ENCODE peak calls at places on chromosomes 7 and 10, in six cellular contexts. R is suprapubic skin; Z is effector memory CD4-positive, alpha-beta T cell; F is A549; T is fibroblast of lung; H is GM23338. Q is an unnamed sample. For H3K4me1, the result is how much of the 10 kb centered on the place peaks cover.

GRCh38 chr10:122446668-122447410 is 7.6 kb upstream of the ARMS2 start:
- DNase-seq in T (no peak), H (peak), Z (no peak), R (no peak), F (peak), Q (no peak)

GRCh38 chr7:73704640-73705550 is 14.6 kb downstream of the STX1A start:
- DNase-seq in H (no peak), T (peak), Z (no peak), R (no peak), F (peak), Q (no peak)

GRCh38 chr10:124747745-124748144 is 3.6 kb upstream of the FAM53B start:
- DNase-seq in R (no peak), H (no peak), T (no peak), Z (no peak), F (no peak), Q (no peak)

GRCh38 chr10:124509836-124510535 is 48.4 kb downstream of the LHPP start:
- DNase-seq in R (no peak), Z (no peak), F (no peak), T (no peak), H (no peak), Q (no peak)

GRCh38 chr10:119947325-119947724 is 54.8 kb downstream of the SEC23IP start:
- DNase-seq in T (peak), F (no peak), H (no peak), R (no peak), Z (no peak), Q (no peak)

GRCh38 chr10:20133669-20134189 is 317.5 kb downstream of the PLXDC2 start:
- DNase-seq in F (no peak), T (no peak), R (no peak), H (no peak), Z (no peak), Q (no peak)

GRCh38 chr10:31928531-31929259 is at the start of gene ARHGAP12:
- DNase-seq in H (peak), F (peak), Z (peak), R (peak), T (peak), Q (peak)

GRCh38 chr7:148903504-148903903 is 19.4 kb upstream of the EZH2 start:
- DNase-seq in R (no peak), H (no peak), T (no peak), Z (no peak), F (no peak), Q (no peak)

GRCh38 chr7:109479388-109479787 is 909.7 kb downstream of the DNAJB9 start:
- DNase-seq in H (no peak), Z (no peak), T (no peak), F (no peak), R (no peak), Q (no peak)

GRCh38 chr7:54705436-54705835 is 53.6 kb downstream of the SEC61G start:
- DNase-seq in H (no peak), T (peak), Z (no peak), R (no peak), F (peak), Q (no peak)

GRCh38 chr7:77727936-77728701 is 31.9 kb downstream of the RSBN1L start:
- DNase-seq in Z (no peak), F (no peak), H (peak), T (peak), R (no peak), Q (peak)

GRCh38 chr7:105874055-105874454 is 2.3 kb downstream of the ATXN7L1 start:
- DNase-seq in R (no peak), H (no peak), F (no peak), Z (no peak), T (no peak), Q (no peak)

GRCh38 chr10:36730316-36730715 is 395.1 kb upstream of the ANKRD30A start:
- DNase-seq in T (no peak), H (no peak), F (no peak), Z (no peak), R (no peak), Q (no peak)

GRCh38 chr10:31421322-31421721 is 102.3 kb downstream of the ZEB1 start:
- DNase-seq in R (no peak), T (no peak), Z (no peak), F (no peak), H (no peak), Q (no peak)

GRCh38 chr7:7858559-7858958 is 110.0 kb upstream of the GLCCI1 start:
- DNase-seq in T (no peak), F (no peak), H (no peak), Z (no peak), R (no peak), Q (no peak)

GRCh38 chr7:13770305-13770704 is 219.2 kb downstream of the ETV1 start:
- DNase-seq in R (no peak), Z (no peak), T (peak), H (no peak), F (no peak), Q (no peak)

GRCh38 chr10:114613237-114613979 is 44.7 kb downstream of the ABLIM1 start:
- DNase-seq in F (no peak), R (no peak), H (no peak), T (no peak), Z (no peak), Q (no peak)

GRCh38 chr7:157630301-157630853 is 293.6 kb downstream of the DNAJB6 start:
- DNase-seq in R (no peak), F (no peak), Z (no peak), T (no peak), H (no peak), Q (no peak)

GRCh38 chr7:95989301-95989700 is 216.9 kb downstream of the DYNC1I1 start:
- DNase-seq in R (no peak), H (no peak), Z (no peak), T (no peak), F (no peak), Q (no peak)

GRCh38 chr10:122298598-122299301 is 27.7 kb downstream of the BTBD16 start:
- DNase-seq in T (peak), H (peak), R (no peak), Z (peak), F (peak), Q (peak)

GRCh38 chr7:2243483-2243840 is 1.4 kb downstream of the NUDT1 start:
- DNase-seq in T (no peak), R (no peak), F (no peak), H (no peak), Z (no peak), Q (no peak)
- H3K4me1 ChIP-seq in T (under half), R (under half), F (under half), H (under half), Z (under half), Q (under half)

DNA sequence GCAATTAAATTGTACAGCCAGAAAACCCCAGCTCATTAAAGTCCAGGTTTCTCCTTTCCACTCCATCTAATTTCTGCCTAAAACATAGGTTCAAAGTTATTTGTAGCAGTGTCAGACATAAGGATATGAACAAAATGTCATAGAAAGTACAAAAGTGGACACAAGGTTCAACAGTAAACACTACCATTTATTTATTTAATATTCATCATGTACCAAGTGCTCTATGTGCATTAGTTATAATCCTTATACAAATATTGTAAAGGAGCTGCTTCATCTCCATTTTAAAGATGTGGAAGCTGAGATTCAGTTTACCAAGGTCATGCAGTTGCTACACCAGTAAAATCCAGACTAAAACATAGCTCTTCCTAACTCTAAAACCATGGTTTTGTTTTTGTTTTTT is 52.0 kb upstream of the CDK1 start:
- DNase-seq in Z (no peak), R (no peak), F (no peak), H (no peak), T (no peak), Q (no peak)
- H3K4me1 ChIP-seq in Z (under half), R (under half), F (under half), H (under half), T (under half), Q (half or more)

GRCh38 chr7:29924684-29925083 is 64.9 kb downstream of the SCRN1 start:
- DNase-seq in H (no peak), F (no peak), Z (no peak), T (no peak), R (no peak), Q (no peak)

GRCh38 chr7:29924006-29924405 is 65.6 kb downstream of the SCRN1 start:
- DNase-seq in R (no peak), Z (no peak), H (peak), T (no peak), F (no peak), Q (no peak)

GRCh38 chr7:29926216-29926615 is 63.4 kb downstream of the SCRN1 start:
- DNase-seq in Z (no peak), F (no peak), T (no peak), R (no peak), H (no peak), Q (no peak)

GRCh38 chr7:29926761-29927160 is 62.8 kb downstream of the SCRN1 start:
- DNase-seq in H (no peak), T (no peak), F (no peak), Z (no peak), R (no peak), Q (no peak)

DNA sequence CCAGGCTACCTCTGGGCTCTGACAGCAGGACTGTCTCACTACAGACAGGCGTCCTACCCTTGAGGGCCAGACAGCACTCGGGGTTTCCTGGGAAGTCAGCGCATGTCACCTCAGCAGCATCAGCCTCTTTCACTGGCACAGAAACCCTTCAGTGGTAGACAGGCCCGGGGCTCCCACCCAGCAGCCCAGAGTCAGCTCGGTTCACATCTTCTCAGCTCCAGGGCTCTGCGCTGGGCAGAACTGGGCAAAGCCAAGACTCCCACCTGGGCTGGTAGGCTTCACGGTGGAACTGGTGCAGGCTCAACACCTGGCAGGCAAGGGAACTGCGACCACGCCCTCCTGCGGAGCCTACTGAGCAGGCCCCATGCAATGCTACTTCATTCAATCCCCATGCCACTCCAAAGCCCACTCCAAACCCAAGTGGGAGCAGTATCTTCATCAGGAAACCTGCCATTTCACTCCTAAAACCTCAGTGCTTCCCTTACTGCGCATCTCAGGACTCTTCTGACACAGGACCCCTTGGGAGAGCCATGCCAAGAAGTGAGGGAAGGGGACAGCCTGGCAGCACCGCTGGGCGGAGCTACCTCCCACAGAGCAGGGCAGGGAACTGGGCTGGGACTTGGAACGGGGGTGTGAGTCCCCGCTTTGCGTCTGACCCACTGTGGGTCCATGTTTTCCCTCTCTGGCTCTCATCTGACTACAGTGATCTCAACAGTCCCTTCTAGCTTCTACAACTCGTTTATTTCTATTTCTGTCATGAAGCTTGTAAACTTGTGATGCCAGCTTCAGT is 60.4 kb downstream of the SCRN1 start:
- DNase-seq in H (no peak), T (no peak), F (no peak), R (no peak), Z (no peak), Q (no peak)
- H3K4me1 ChIP-seq in H (under half), T (under half), F (under half), R (under half), Z (under half), Q (under half)

DNA sequence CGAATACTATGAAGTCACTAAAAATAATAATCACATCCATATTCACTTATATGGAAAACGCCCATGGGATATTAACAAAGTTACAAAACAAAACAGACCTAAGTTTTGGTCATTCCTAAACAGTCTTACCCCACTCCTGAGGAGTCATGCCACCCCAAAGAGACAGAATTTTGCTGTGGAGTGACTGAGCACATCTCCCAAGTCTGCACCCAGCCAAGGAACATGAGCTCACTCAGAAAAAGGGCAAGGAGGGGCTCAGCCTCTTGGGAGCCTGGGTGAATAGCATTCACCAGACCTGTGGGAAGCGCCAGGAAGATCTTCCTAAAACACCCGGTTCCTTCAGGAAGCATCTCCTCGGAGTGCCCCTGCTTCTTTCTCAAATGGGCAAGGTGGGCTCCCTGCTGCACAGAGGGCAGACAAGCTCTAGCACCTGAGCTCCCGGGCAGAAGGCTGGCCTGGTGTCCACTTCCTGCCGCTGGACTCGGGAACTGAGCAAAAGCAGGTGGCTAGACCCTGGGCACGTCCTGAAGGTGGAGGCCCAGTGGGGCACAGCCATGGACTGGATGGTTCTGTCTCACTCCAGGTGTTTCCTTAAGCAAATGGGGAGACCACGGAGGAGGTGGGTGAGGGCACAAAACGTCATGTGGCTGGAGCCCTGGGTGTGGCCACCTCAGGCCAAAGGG is 31.0 kb downstream of the TNS3 start:
- DNase-seq in F (no peak), T (no peak), R (no peak), Z (no peak), H (no peak), Q (no peak)
- H3K4me1 ChIP-seq in F (half or more), T (under half), R (under half), Z (under half), H (under half), Q (under half)

GRCh38 chr10:110833234-110833940 is 38.3 kb upstream of the PDCD4 start:
- DNase-seq in R (no peak), Z (no peak), T (no peak), H (peak), F (no peak), Q (no peak)

GRCh38 chr10:110833941-110834621 is 37.6 kb upstream of the PDCD4 start:
- DNase-seq in H (no peak), R (no peak), Z (no peak), T (no peak), F (no peak), Q (no peak)

GRCh38 chr10:110837418-110838120 is 34.2 kb upstream of the PDCD4 start:
- DNase-seq in F (no peak), Z (no peak), H (no peak), T (no peak), R (no peak), Q (no peak)

GRCh38 chr10:110834622-110835219 is 37.0 kb upstream of the PDCD4 start:
- DNase-seq in F (no peak), H (peak), R (no peak), T (no peak), Z (no peak), Q (peak)

GRCh38 chr10:110835841-110836240 is 35.9 kb upstream of the PDCD4 start:
- DNase-seq in F (no peak), H (no peak), T (no peak), Z (no peak), R (no peak), Q (no peak)
- H3K4me1 ChIP-seq in F (under half), H (under half), T (under half), Z (under half), R (half or more), Q (under half)

GRCh38 chr10:71767420-71768035 is 5.8 kb downstream of the VSIR start:
- DNase-seq in Z (no peak), H (no peak), T (peak), F (peak), R (no peak), Q (no peak)
- H3K4me1 ChIP-seq in Z (half or more), H (under half), T (half or more), F (half or more), R (half or more), Q (half or more)

DNA sequence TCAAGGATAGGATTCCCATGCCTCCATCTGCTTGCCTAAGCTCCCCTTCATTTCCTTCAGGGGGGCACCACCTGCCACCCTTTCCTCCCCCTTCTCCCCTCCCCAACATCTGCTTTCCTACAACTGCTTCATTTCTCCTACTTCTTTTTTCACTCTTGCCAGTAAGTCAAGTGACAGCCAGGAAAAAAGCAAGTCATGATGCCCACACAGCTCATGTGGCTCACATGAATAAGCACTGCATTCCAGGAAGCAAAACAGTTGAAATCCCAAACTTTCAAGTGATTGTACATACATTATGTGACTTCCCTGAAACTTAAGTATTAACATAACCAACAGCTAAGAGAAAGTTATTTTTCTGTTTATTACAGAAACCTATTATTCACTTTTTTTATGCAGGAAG is 78.6 kb downstream of the TNS3 start:
- DNase-seq in H (no peak), T (peak), F (no peak), Z (no peak), R (no peak), Q (no peak)
- H3K4me1 ChIP-seq in H (under half), T (under half), F (half or more), Z (under half), R (under half), Q (under half)

Q was measured in naive thymus-derived CD4-positive, alpha-beta T cell.